ENCODE peak calls at places on chromosomes 4 and X, in six cellular contexts. I is dorsolateral prefrontal cortex, O is heart left ventricle, M is heart right ventricle, G is HCT116, S is body of pancreas. A is an unnamed sample.

GRCh38 chr4:148857234-148857972 is 415.2 kb upstream of the NR3C2 start:
- DNase-seq in I (no peak), O (no peak), M (no peak), G (no peak), S (no peak), A (no peak)

GRCh38 chr4:139633661-139634060 is 32.0 kb upstream of the MGST2 start:
- DNase-seq in I (no peak), O (peak), M (peak), G (no peak), S (peak), A (no peak)

GRCh38 chrX:9683350-9683749 is 82.3 kb downstream of the GPR143 start:
- DNase-seq in I (no peak), O (no peak), M (no peak), G (no peak), S (no peak), A (no peak)

GRCh38 chr4:159010563-159011260 is 92.2 kb upstream of the RAPGEF2 start:
- DNase-seq in I (peak), O (peak), M (peak), G (no peak), S (peak), A (no peak)

GRCh38 chr4:88104902-88105610 is 53.4 kb downstream of the ABCG2 start:
- DNase-seq in I (no peak), O (no peak), M (no peak), G (no peak), S (no peak), A (no peak)

GRCh38 chr4:110615366-110616161 is 7.3 kb downstream of the PITX2 start:
- DNase-seq in I (no peak), O (no peak), M (no peak), G (no peak), S (no peak), A (peak)

GRCh38 chrX:55524487-55524886 is 34.8 kb upstream of the USP51 start:
- DNase-seq in I (no peak), O (no peak), M (no peak), G (no peak), S (no peak), A (no peak)

GRCh38 chr4:88195666-88196365 is 37.4 kb upstream of the ABCG2 start:
- DNase-seq in I (no peak), O (no peak), M (no peak), G (no peak), S (no peak), A (peak)

GRCh38 chrX:48891402-48892288 is 5.9 kb downstream of the TIMM17B start:
- DNase-seq in I (peak), O (peak), M (peak), G (peak), S (peak), A (peak)

GRCh38 chrX:5823861-5824260 is 404.8 kb downstream of the NLGN4X start:
- DNase-seq in I (no peak), O (no peak), M (no peak), G (no peak), S (no peak), A (no peak)

GRCh38 chr4:77599378-77599777 is 6.2 kb upstream of the CXCL13 start:
- DNase-seq in I (no peak), O (no peak), M (no peak), G (peak), S (peak), A (peak)

GRCh38 chr4:167234388-167234881 is at the start of gene SPOCK3:
- DNase-seq in I (peak), O (peak), M (peak), G (peak), S (peak), A (no peak)

GRCh38 chrX:107226766-107227165 is 20.4 kb downstream of the DNAAF6 start:
- DNase-seq in I (no peak), O (no peak), M (no peak), G (no peak), S (no peak), A (no peak)

GRCh38 chr4:185096032-185096653 is 46.9 kb upstream of the SLC25A4 start:
- DNase-seq in I (no peak), O (no peak), M (peak), G (peak), S (peak), A (peak)

GRCh38 chr4:108188770-108189169 is 20.0 kb upstream of the LEF1 start:
- DNase-seq in I (no peak), O (no peak), M (no peak), G (no peak), S (no peak), A (no peak)

GRCh38 chrX:2829469-2830246 is 928 bp downstream of the GYG2 start:
- DNase-seq in I (no peak), O (no peak), M (no peak), G (no peak), S (no peak), A (no peak)
- H3K4me3 ChIP-seq in I (peak), O (peak), M (no peak), G (no peak), S (peak), A (peak)

GRCh38 chr4:54063737-54064316 is 578 bp downstream of the CHIC2 start:
- DNase-seq in I (peak), O (peak), M (peak), G (no peak), S (peak), A (peak)

GRCh38 chr4:54063224-54063623 is 1.2 kb downstream of the CHIC2 start:
- DNase-seq in I (no peak), O (no peak), M (no peak), G (no peak), S (no peak), A (peak)

GRCh38 chr4:54061873-54062272 is 2.5 kb downstream of the CHIC2 start:
- DNase-seq in I (no peak), O (no peak), M (no peak), G (no peak), S (no peak), A (peak)

GRCh38 chr4:54061067-54061466 is 3.3 kb downstream of the CHIC2 start:
- DNase-seq in I (no peak), O (no peak), M (no peak), G (no peak), S (no peak), A (no peak)

GRCh38 chr4:54062392-54062791 is 2.0 kb downstream of the CHIC2 start:
- DNase-seq in I (no peak), O (no peak), M (no peak), G (no peak), S (no peak), A (peak)
- H3K27ac ChIP-seq in I (no peak), O (no peak), M (no peak), G (no peak), S (no peak), A (no peak)

DNA sequence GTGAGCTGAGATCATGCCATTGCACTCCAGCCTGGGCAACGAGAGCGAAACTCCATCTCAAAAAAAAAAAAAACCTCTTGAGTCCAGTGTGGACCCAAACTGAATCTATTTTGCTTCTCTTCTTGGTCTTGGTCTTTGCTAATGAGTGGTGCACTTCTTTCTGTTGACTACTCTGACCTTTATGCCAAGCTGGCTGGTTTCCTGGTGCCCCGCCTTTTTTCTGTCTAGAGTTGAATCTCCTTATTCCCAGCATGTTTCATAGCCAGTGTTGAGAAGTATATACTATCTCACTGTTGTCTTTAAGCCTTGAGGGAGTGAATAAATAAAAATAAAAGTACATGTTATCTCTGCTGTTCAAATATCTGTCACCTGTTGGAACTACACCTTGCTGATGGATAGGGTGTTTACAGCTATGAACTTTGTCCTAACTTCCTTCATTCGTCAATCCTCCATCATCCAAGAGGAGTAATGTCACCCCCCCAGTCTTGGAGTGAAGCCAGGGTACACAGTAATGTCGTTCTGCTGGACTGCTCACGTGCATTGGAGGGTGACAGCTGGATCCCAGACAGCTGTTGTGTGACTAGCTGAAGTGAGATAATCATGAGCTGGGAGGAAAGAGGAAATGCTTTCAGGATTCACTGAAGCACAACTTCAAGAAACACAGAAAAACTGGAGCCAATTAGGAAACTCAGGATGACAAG is 99.3 kb upstream of the PRKG2 start:
- DNase-seq in I (no peak), O (peak), M (peak), G (no peak), S (peak), A (peak)
- H3K4me3 ChIP-seq in I (no peak), O (no peak), M (no peak), G (no peak), S (no peak), A (no peak)

GRCh38 chrX:70478521-70478920 is 33.9 kb downstream of the DLG3 start:
- DNase-seq in I (no peak), O (no peak), M (no peak), G (no peak), S (no peak), A (no peak)

GRCh38 chrX:70479197-70479969 is 34.7 kb downstream of the DLG3 start:
- DNase-seq in I (no peak), O (no peak), M (no peak), G (no peak), S (no peak), A (peak)

GRCh38 chrX:70480660-70481018 is 36.0 kb downstream of the DLG3 start:
- DNase-seq in I (peak), O (peak), M (peak), G (no peak), S (no peak), A (no peak)

GRCh38 chrX:70481424-70481823 is 36.8 kb downstream of the DLG3 start:
- DNase-seq in I (no peak), O (no peak), M (no peak), G (no peak), S (no peak), A (no peak)

GRCh38 chrX:70479970-70480659 is 35.5 kb downstream of the DLG3 start:
- DNase-seq in I (no peak), O (peak), M (peak), G (no peak), S (peak), A (peak)
- H3K27ac ChIP-seq in I (peak), O (peak), M (peak), G (no peak), S (peak), A (peak)

DNA sequence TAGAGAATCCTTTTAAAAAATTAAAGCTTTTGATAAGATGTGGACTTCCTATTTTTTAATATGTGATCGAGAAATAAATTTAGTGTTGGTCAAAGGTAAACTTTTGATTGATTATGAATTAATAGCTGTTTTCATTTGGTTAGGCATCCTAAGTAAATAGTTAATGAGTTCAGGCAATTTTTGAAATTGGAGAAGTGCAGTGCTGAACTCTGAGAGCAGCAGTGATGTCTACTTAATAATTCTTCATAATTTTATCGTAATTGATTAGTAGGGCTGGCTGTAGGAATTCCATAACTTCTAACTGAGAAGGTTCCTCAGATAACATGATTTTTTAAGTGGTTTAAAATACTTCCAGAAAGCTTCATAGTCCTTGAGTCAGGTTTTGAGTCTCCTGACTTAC is 1.5 kb downstream of the MND1 start:
- DNase-seq in I (no peak), O (no peak), M (no peak), G (no peak), S (no peak), A (no peak)
- H3K4me3 ChIP-seq in I (peak), O (peak), M (peak), G (peak), S (no peak), A (no peak)

A was measured in small intestine.